ENCODE peak calls at places on chromosomes 13 and 19, in six cellular contexts. P is CD8-positive, alpha-beta memory T cell; T is keratinocyte; R is breast epithelium; L is CD4-positive, CD25-positive, alpha-beta regulatory T cell; S is psoas muscle. N is an unnamed sample.

GRCh38 chr13:33612641-33613638 is 205.0 kb upstream of the RFC3 start:
- DNase-seq in P (no peak), T (no peak), R (no peak), L (peak; percentile 74), S (no peak), N (no peak)

GRCh38 chr13:73870970-73871935 is 263.0 kb downstream of the KLF12 start:
- DNase-seq in P (no peak), T (no peak), R (no peak), L (no peak), S (no peak), N (no peak)

GRCh38 chr13:103101500-103101899 is 35.3 kb upstream of the SLC10A2 start:
- DNase-seq in P (no peak), T (no peak), R (no peak), L (no peak), S (no peak), N (no peak)

GRCh38 chr13:30796833-30797601 is 61.7 kb downstream of the ALOX5AP start:
- DNase-seq in P (no peak), T (no peak), R (peak; percentile 82), L (no peak), S (no peak), N (no peak)

GRCh38 chr13:113602291-113602970 is 17.9 kb downstream of the TFDP1 start:
- DNase-seq in P (no peak), T (no peak), R (no peak), L (no peak), S (peak; percentile 16), N (no peak)

GRCh38 chr19:40601061-40601973 is at the start of gene LTBP4:
- DNase-seq in P (peak; percentile 44), T (no peak), R (no peak), L (no peak), S (peak; percentile 78), N (no peak)

GRCh38 chr13:33610471-33611015 is 207.4 kb upstream of the RFC3 start:
- DNase-seq in P (peak; percentile 46), T (no peak), R (no peak), L (peak; percentile 84), S (peak; percentile 89), N (peak; percentile 37)

GRCh38 chr19:36169084-36169760 is 17.0 kb upstream of the COX7A1 start:
- DNase-seq in P (no peak), T (no peak), R (no peak), L (no peak), S (no peak), N (no peak)

GRCh38 chr19:1601613-1602064 is 3.6 kb downstream of the UQCR11 start:
- DNase-seq in P (no peak), T (no peak), R (no peak), L (no peak), S (no peak), N (no peak)

GRCh38 chr13:100275746-100276145 is 186.9 kb downstream of the PCCA start:
- DNase-seq in P (no peak), T (peak; percentile 32), R (no peak), L (no peak), S (no peak), N (no peak)

GRCh38 chr13:23822252-23822824 is 66.9 kb downstream of the MIPEP start:
- DNase-seq in P (no peak), T (no peak), R (no peak), L (no peak), S (no peak), N (no peak)

GRCh38 chr13:26619321-26619720 is 61.8 kb downstream of the WASF3 start:
- DNase-seq in P (no peak), T (peak; percentile 9), R (no peak), L (no peak), S (no peak), N (no peak)

GRCh38 chr13:101649490-101650126 is 197.1 kb downstream of the ITGBL1 start:
- DNase-seq in P (no peak), T (peak; percentile 17), R (no peak), L (no peak), S (no peak), N (no peak)

GRCh38 chr13:113393572-113394503 is 29.9 kb upstream of the GRTP1 start:
- DNase-seq in P (peak; percentile 74), T (no peak), R (peak; percentile 48), L (peak; percentile 84), S (peak; percentile 91), N (peak; percentile 66)

GRCh38 chr13:86108334-86108733 is 309.1 kb upstream of the SLITRK6 start:
- DNase-seq in P (no peak), T (no peak), R (no peak), L (no peak), S (no peak), N (no peak)

GRCh38 chr13:35552172-35552844 is 75.8 kb upstream of the MAB21L1 start:
- DNase-seq in P (no peak), T (peak; percentile 17), R (no peak), L (no peak), S (no peak), N (no peak)

GRCh38 chr13:98975822-98976261 is 2.0 kb downstream of the DOCK9 start:
- DNase-seq in P (no peak), T (no peak), R (no peak), L (no peak), S (no peak), N (no peak)

GRCh38 chr13:32025730-32026129 is 5.8 kb upstream of the FRY start:
- DNase-seq in P (no peak), T (no peak), R (no peak), L (no peak), S (no peak), N (no peak)

GRCh38 chr19:18645035-18645511 is 8.2 kb downstream of the KLHL26 start:
- DNase-seq in P (no peak), T (no peak), R (peak; percentile 32), L (no peak), S (no peak), N (no peak)

GRCh38 chr19:52115526-52116053 is 20.0 kb upstream of the ZNF841 start:
- DNase-seq in P (no peak), T (no peak), R (no peak), L (no peak), S (no peak), N (no peak)

GRCh38 chr19:43774103-43774939 is 6.5 kb downstream of the KCNN4 start:
- DNase-seq in P (no peak), T (no peak), R (no peak), L (no peak), S (peak; percentile 79), N (no peak)

GRCh38 chr19:20662421-20663105 is 1.2 kb upstream of the ZNF626 start:
- DNase-seq in P (no peak), T (no peak), R (no peak), L (no peak), S (peak; percentile 48), N (no peak)

GRCh38 chr13:36431204-36432105 is 840 bp upstream of the CCNA1 start:
- DNase-seq in P (no peak), T (no peak), R (no peak), L (no peak), S (no peak), N (no peak)

GRCh38 chr13:50798923-50799322 is 44.6 kb downstream of the DLEU7 start:
- DNase-seq in P (no peak), T (no peak), R (no peak), L (no peak), S (no peak), N (no peak)

GRCh38 chr13:86601351-86601750 is 802.1 kb upstream of the SLITRK6 start:
- DNase-seq in P (no peak), T (no peak), R (no peak), L (no peak), S (no peak), N (no peak)

GRCh38 chr13:45781553-45782326 is 69.8 kb downstream of the SIAH3 start:
- DNase-seq in P (no peak), T (no peak), R (no peak), L (no peak), S (peak; percentile 88), N (no peak)

GRCh38 chr19:45076029-45076850 is at the start of gene ZNF296:
- DNase-seq in P (peak; percentile 75), T (peak; percentile 46), R (peak; percentile 71), L (peak; percentile 89), S (peak; percentile 88), N (peak; percentile 73)

DNA sequence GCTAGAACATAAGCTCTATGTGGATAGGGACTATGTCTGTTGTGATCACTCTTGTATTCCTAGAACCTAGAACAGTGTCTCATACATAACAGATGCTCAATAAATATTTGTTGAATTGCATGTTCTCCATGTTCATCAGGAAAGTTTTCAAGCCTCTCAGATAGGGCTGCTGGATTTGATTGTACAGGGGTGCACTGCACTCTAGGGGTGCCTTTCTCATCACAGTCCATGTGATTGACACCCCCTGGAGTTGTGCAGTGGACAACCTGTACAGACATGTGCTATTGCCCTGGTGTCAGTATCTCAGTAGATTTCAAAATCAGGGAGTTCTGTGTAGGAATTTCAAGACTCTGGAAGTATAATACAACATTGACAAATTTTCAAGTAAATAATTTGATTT is 58.9 kb downstream of the MBNL2 start:
- DNase-seq in P (no peak), T (no peak), R (no peak), L (no peak), S (no peak), N (no peak)
- H3K4me1 ChIP-seq in P (peaks cover 6% of the 10 kb centered on the region), T (peaks cover 68% of the 10 kb centered on the region), R (peaks cover 12% of the 10 kb centered on the region), L (peaks cover 2% of the 10 kb centered on the region), S (peaks cover 94% of the 10 kb centered on the region), N (no peaks in the 10 kb centered on the region)

DNA sequence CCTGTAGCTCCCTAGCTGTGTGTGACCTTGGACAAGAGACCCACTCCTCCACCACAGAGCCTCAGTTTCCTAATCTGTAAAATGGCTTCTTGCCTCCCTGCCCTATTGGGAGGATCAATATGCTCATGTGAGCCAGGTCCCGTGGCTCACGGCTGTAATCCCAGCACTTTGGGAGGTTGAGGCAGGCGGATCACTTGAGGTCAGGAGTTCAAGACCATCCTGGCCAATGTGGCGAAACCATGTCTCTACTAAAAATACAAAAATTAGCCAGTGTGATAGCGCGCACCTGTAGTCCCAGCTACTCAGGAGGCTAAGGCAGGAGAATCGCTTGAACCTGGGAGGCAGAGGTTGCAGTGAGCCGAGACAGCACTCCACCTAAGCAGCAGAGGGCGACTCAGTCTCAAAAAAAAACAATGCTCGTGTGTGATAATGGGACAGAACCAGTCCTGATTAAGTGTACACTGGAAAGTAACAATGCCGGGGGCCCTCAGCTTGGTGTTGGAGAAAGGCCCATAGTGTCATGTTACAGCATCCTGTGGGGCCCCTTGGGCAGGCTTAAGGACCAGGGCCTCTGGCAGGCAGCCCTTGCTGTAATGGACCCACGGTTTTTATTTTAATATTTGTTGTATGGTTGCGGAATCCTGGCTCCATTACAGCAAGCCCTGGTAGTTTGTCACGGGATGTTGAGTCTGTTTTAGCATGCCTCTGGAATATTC is 6.8 kb downstream of the RPS11 start:
- DNase-seq in P (no peak), T (no peak), R (no peak), L (peak; percentile 83), S (no peak), N (no peak)
- H3K36me3 ChIP-seq in P (peaks cover 17% of the 10 kb centered on the region), T (peaks cover 19% of the 10 kb centered on the region), R (no peaks in the 10 kb centered on the region), L (peaks cover 16% of the 10 kb centered on the region), S (peaks cover 22% of the 10 kb centered on the region), N (peaks cover 21% of the 10 kb centered on the region)

DNA sequence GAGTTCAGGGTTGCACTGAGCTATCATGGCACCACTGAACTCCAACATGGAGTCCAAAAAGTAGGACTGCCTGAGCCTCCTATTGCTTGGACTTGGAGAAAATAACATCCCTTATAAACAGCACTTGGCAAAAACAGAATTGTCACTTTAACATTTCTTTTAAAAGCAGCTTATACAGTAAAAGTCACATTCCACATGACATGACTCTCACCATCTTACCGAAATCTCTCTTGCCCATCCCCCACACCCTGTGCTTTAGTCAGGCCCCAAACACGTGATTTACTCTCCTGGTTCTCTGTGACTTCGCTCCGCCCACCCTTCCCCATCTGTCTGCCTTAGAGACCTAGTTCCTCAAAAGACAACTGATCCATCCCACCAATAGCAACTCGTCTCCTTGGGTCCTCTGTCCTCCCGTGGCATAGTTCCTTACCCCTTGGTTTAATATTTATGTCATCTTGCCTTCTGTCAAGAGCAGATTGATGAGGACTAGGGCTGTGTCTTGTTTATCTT is 4.6 kb downstream of the SAFB start:
- DNase-seq in P (no peak), T (no peak), R (peak; percentile 33), L (peak; percentile 56), S (peak; percentile 79), N (no peak)
- H3K4me3 ChIP-seq in P (no peak overlapping the region), T (no peak overlapping the region), R (no peak overlapping the region), L (no peak overlapping the region), S (no peak overlapping the region), N (no peak overlapping the region)

GRCh38 chr13:43041368-43041921 is 18.1 kb downstream of the DNAJC15 start:
- DNase-seq in P (no peak), T (no peak), R (no peak), L (no peak), S (no peak), N (no peak)
- H3K4me1 ChIP-seq in P (peaks cover 25% of the 10 kb centered on the region), T (peaks cover 28% of the 10 kb centered on the region), R (no peaks in the 10 kb centered on the region), L (peaks cover 11% of the 10 kb centered on the region), S (peaks cover 3% of the 10 kb centered on the region), N (peaks cover 8% of the 10 kb centered on the region)

N was measured in effector memory CD4-positive, alpha-beta T cell.